ENCODE peak calls at places on chromosomes 1 and 21, in ten cellular contexts. U is GM13976; R is ovary; I is CD4-positive, alpha-beta T cell; C is HFFc6; F is AG09319; V is GM12878; P is progenitor cell of endocrine pancreas; E is tibial artery; B is prostate gland. Y is an unnamed sample.

GRCh38 chr1:67861856-67862516 is 28.7 kb upstream of the GNG12 start:
- DNase-seq in B (no peak), E (no peak), U (no peak), V (no peak), I (no peak), F (no peak), R (no peak), P (no peak), C (no peak), Y (no peak)

GRCh38 chr1:156555715-156556114 is 16.6 kb downstream of the IQGAP3 start:
- DNase-seq in U (no peak), E (no peak), B (no peak), R (no peak), P (no peak), F (no peak), C (no peak), V (no peak), I (no peak), Y (no peak)

GRCh38 chr1:186812560-186812959 is 16.2 kb upstream of the PLA2G4A start:
- DNase-seq in B (no peak), F (peak), U (no peak), R (no peak), C (peak), E (no peak), I (no peak), P (no peak), V (no peak), Y (peak)

GRCh38 chr1:21896652-21897532 is 40.2 kb downstream of the HSPG2 start:
- DNase-seq in U (no peak), E (peak), I (no peak), P (no peak), B (peak), C (no peak), R (peak), F (no peak), V (no peak), Y (no peak)

GRCh38 chr1:93374334-93375106 is 28.8 kb downstream of the DR1 start:
- DNase-seq in B (no peak), I (no peak), C (no peak), P (no peak), R (no peak), U (no peak), F (no peak), V (no peak), E (no peak), Y (no peak)

GRCh38 chr1:23194119-23194984 is 22.9 kb downstream of the HTR1D start:
- DNase-seq in C (peak), U (no peak), R (no peak), F (no peak), P (no peak), I (no peak), V (no peak), E (no peak), B (no peak), Y (peak)

GRCh38 chr1:112676543-112676942 is 2.1 kb downstream of the MOV10 start:
- DNase-seq in E (no peak), P (no peak), C (no peak), U (no peak), I (no peak), V (no peak), R (no peak), F (no peak), B (no peak), Y (no peak)

GRCh38 chr1:212035835-212036605 is 472 bp downstream of the DTL start:
- DNase-seq in F (no peak), R (no peak), V (no peak), B (no peak), C (no peak), U (no peak), P (no peak), I (no peak), E (no peak), Y (no peak)

GRCh38 chr1:198255783-198256182 is 99.0 kb downstream of the NEK7 start:
- DNase-seq in R (no peak), I (no peak), V (no peak), U (no peak), B (no peak), E (no peak), F (no peak), P (no peak), C (no peak), Y (no peak)

GRCh38 chr21:37554661-37555379 is 188.2 kb downstream of the DYRK1A start:
- DNase-seq in I (no peak), P (no peak), C (no peak), F (no peak), U (no peak), V (no peak), B (no peak), R (no peak), E (no peak), Y (no peak)

GRCh38 chr1:228087771-228088251 is 5.3 kb downstream of the ARF1 start:
- DNase-seq in E (peak), B (no peak), P (no peak), R (peak), I (no peak), F (peak), U (no peak), C (peak), V (no peak), Y (no peak)

GRCh38 chr1:8889103-8889846 is 10.8 kb upstream of the ENO1 start:
- DNase-seq in U (no peak), E (no peak), C (no peak), F (no peak), V (no peak), B (no peak), P (no peak), R (no peak), I (no peak), Y (no peak)

GRCh38 chr1:229947968-229948367 is 119.1 kb upstream of the GALNT2 start:
- DNase-seq in U (no peak), I (no peak), V (no peak), F (no peak), P (no peak), B (no peak), C (no peak), E (no peak), R (no peak), Y (no peak)

GRCh38 chr1:243260221-243260880 is 4.5 kb downstream of the SDCCAG8 start:
- DNase-seq in R (no peak), I (no peak), B (no peak), C (no peak), P (no peak), V (no peak), E (no peak), U (no peak), F (no peak), Y (no peak)

GRCh38 chr1:216114180-216114579 is 309.1 kb downstream of the USH2A start:
- DNase-seq in B (no peak), F (no peak), C (no peak), I (no peak), E (no peak), U (no peak), P (no peak), V (no peak), R (no peak), Y (no peak)

GRCh38 chr1:39407889-39408640 is 83.4 kb upstream of the BMP8A start:
- DNase-seq in F (no peak), P (no peak), B (no peak), R (no peak), I (no peak), U (no peak), C (no peak), E (no peak), V (no peak), Y (no peak)

GRCh38 chr1:23477359-23478144 is 6.4 kb downstream of the ASAP3 start:
- DNase-seq in F (no peak), U (no peak), B (no peak), R (no peak), V (no peak), P (no peak), C (no peak), I (no peak), E (no peak), Y (no peak)

GRCh38 chr1:105462308-105462707 is 1594.2 kb upstream of the PRMT6 start:
- DNase-seq in C (no peak), F (no peak), I (no peak), P (no peak), U (no peak), V (no peak), R (no peak), E (no peak), B (no peak), Y (no peak)

GRCh38 chr1:57887973-57888491 is 464.2 kb upstream of the DAB1 start:
- DNase-seq in F (no peak), C (no peak), U (no peak), B (no peak), V (no peak), R (no peak), P (no peak), I (no peak), E (no peak), Y (no peak)

GRCh38 chr21:25660233-25660632 is 21.2 kb downstream of the JAM2 start:
- DNase-seq in R (no peak), E (no peak), V (no peak), B (no peak), F (no peak), C (no peak), I (no peak), U (no peak), P (no peak), Y (no peak)

GRCh38 chr1:178232949-178233348 is 139.0 kb downstream of the RASAL2 start:
- DNase-seq in B (no peak), E (no peak), R (no peak), U (no peak), C (no peak), P (no peak), F (peak), V (no peak), I (no peak), Y (peak)

GRCh38 chr1:198669023-198669698 is 30.3 kb downstream of the PTPRC start:
- DNase-seq in R (no peak), V (peak), I (no peak), C (peak), E (no peak), U (no peak), F (peak), P (no peak), B (no peak), Y (peak)

GRCh38 chr21:37936010-37936785 is 19.9 kb upstream of the KCNJ6 start:
- DNase-seq in C (no peak), V (no peak), F (no peak), U (no peak), R (no peak), B (no peak), E (no peak), I (no peak), P (no peak), Y (no peak)

GRCh38 chr1:37926061-37926924 is 20.6 kb downstream of the INPP5B start:
- DNase-seq in E (no peak), P (no peak), B (no peak), R (no peak), F (no peak), I (no peak), U (peak), V (peak), C (no peak), Y (no peak)

GRCh38 chr21:26842976-26843911 is 2.0 kb downstream of the ADAMTS1 start:
- DNase-seq in F (peak), B (peak), V (no peak), E (peak), P (peak), U (no peak), R (peak), C (peak), I (no peak), Y (peak)

GRCh38 chr21:45283019-45283610 is 4.6 kb downstream of the POFUT2 start:
- DNase-seq in V (no peak), B (no peak), R (peak), I (no peak), C (no peak), E (peak), U (no peak), P (no peak), F (no peak), Y (no peak)

GRCh38 chr1:99546432-99547416 is 99.2 kb upstream of the PALMD start:
- DNase-seq in I (no peak), U (no peak), P (no peak), F (no peak), E (no peak), B (no peak), R (no peak), C (no peak), V (no peak), Y (no peak)

GRCh38 chr1:236083650-236084385 is 18.9 kb upstream of the NID1 start:
- DNase-seq in V (no peak), E (no peak), R (no peak), B (no peak), I (no peak), C (peak), F (no peak), U (no peak), P (no peak), Y (no peak)

GRCh38 chr1:208242829-208243521 is 1.2 kb downstream of the PLXNA2 start:
- DNase-seq in F (no peak), E (no peak), C (no peak), I (no peak), P (peak), V (no peak), B (no peak), U (peak), R (no peak), Y (no peak)

GRCh38 chr21:31728952-31729351 is 3.0 kb downstream of the SCAF4 start:
- DNase-seq in U (no peak), B (no peak), P (no peak), R (no peak), C (no peak), F (no peak), E (no peak), I (no peak), V (no peak), Y (no peak)

GRCh38 chr1:28580706-28581530 is 11.1 kb upstream of the RAB42 start:
- DNase-seq in R (peak), F (no peak), V (no peak), B (peak), I (no peak), U (peak), P (no peak), E (peak), C (peak), Y (no peak)

GRCh38 chr1:185059950-185060571 is 14.7 kb downstream of the RNF2 start:
- DNase-seq in B (no peak), U (no peak), F (no peak), E (no peak), I (no peak), C (no peak), R (no peak), V (no peak), P (no peak), Y (no peak)

GRCh38 chr21:35329940-35330670 is 281.0 kb upstream of the RUNX1 start:
- DNase-seq in P (no peak), V (no peak), E (no peak), B (no peak), R (no peak), C (no peak), F (no peak), U (no peak), I (no peak), Y (no peak)

GRCh38 chr1:161258439-161259386 is at the start of gene PCP4L1:
- DNase-seq in P (peak), F (no peak), E (no peak), C (peak), B (peak), R (peak), V (no peak), I (peak), U (peak), Y (no peak)

GRCh38 chr1:117290855-117291254 is 76.4 kb upstream of the MAN1A2 start:
- DNase-seq in V (no peak), E (no peak), I (no peak), F (no peak), P (no peak), R (no peak), C (no peak), U (no peak), B (no peak), Y (no peak)

GRCh38 chr1:28591708-28592313 is at the start of gene RAB42:
- DNase-seq in R (peak), C (no peak), F (no peak), P (no peak), E (peak), U (peak), V (no peak), I (no peak), B (no peak), Y (no peak)

GRCh38 chr21:15222711-15223110 is 157.9 kb upstream of the NRIP1 start:
- DNase-seq in E (no peak), B (no peak), P (no peak), R (no peak), F (no peak), V (no peak), I (no peak), U (no peak), C (no peak), Y (no peak)

GRCh38 chr1:178308438-178308837 is 188.3 kb downstream of the CLEC20A start:
- DNase-seq in P (no peak), B (no peak), V (no peak), U (no peak), I (no peak), R (no peak), C (no peak), F (no peak), E (no peak), Y (no peak)

GRCh38 chr21:26794597-26795397 is 50.4 kb downstream of the ADAMTS1 start:
- DNase-seq in U (no peak), V (no peak), R (no peak), B (no peak), C (no peak), F (no peak), E (no peak), P (no peak), I (no peak), Y (no peak)

DNA sequence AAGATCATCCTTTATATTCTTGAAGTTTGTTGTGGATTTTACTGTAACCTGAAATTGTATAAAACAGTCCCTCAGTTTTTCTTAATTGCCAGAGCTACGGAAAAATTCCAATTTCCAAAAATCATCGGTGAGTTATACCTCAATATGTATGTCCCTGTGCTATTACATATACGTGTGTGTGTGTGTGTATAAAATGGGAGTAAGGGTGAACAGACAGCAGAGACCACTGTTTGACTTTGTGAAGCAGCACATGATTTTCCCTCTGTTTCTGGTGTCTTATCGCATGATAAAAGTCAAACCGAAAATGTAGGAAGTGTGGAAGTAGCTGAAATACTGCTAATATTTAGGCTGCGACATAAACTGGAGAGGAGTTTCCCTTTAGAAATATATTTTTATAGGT is 1.2 kb downstream of the OR2T1 start:
- DNase-seq in E (no peak), B (no peak), I (no peak), C (no peak), P (no peak), R (no peak), F (no peak), U (no peak), V (peak), Y (no peak)
- TF ChIP-seq CTCF in E (no peak), B (no peak), I (no peak), C (no peak), P (no peak), R (no peak), F (no peak), U (no peak), V (peak), Y (no peak)

GRCh38 chr1:239349699-239350098 is 36.7 kb upstream of the CHRM3 start:
- DNase-seq in V (no peak), F (no peak), U (no peak), B (no peak), I (no peak), P (no peak), R (no peak), C (no peak), E (no peak), Y (no peak)

GRCh38 chr1:239348635-239349353 is 37.6 kb upstream of the CHRM3 start:
- DNase-seq in B (no peak), E (no peak), U (no peak), I (no peak), P (no peak), R (no peak), C (no peak), F (no peak), V (no peak), Y (no peak)

GRCh38 chr1:239357867-239358266 is 28.5 kb upstream of the CHRM3 start:
- DNase-seq in I (no peak), E (no peak), V (no peak), P (no peak), F (no peak), B (no peak), C (no peak), U (no peak), R (no peak), Y (no peak)

GRCh38 chr1:239353536-239353935 is 32.8 kb upstream of the CHRM3 start:
- DNase-seq in F (no peak), E (no peak), P (no peak), B (no peak), V (no peak), C (no peak), I (no peak), R (no peak), U (no peak), Y (no peak)

DNA sequence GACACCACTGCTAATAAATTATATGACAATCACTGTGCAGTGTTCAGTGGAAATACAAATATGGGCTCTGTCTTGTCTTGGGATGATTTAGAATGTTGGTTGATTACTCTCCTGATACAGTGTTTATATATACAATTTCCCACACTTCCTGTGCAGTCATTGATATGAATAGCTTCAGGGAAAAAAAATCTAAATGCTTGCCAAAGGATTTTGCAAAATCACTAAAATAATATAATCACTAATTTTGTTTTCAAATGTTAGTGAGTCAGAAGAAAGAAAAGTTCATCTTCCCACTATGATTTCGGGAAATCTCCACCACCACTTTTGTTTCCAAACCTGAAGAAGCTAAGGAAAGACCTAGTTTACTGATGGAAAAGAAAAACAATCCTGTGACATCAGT is 32.2 kb upstream of the CHRM3 start:
- DNase-seq in P (no peak), E (no peak), I (no peak), V (no peak), C (peak), R (no peak), U (no peak), B (no peak), F (no peak), Y (no peak)
- TF ChIP-seq CTCF in P (no peak), E (no peak), I (no peak), V (no peak), C (no peak), R (no peak), U (no peak), B (no peak), F (no peak), Y (no peak)

GRCh38 chr21:43775795-43776430 is at the start of gene CSTB:
- DNase-seq in C (peak), V (no peak), P (peak), B (peak), F (no peak), E (peak), R (peak), I (peak), U (peak), Y (no peak)
- TF ChIP-seq CTCF in C (no peak), V (no peak), P (peak), B (no peak), F (no peak), E (no peak), R (no peak), I (no peak), U (no peak), Y (no peak)

GRCh38 chr1:36675106-36675505 is 192.4 kb upstream of the CSF3R start:
- DNase-seq in F (no peak), B (no peak), E (no peak), C (no peak), V (no peak), R (no peak), P (no peak), U (no peak), I (no peak), Y (no peak)
- TF ChIP-seq CTCF in F (no peak), B (no peak), E (no peak), C (no peak), V (no peak), R (no peak), P (no peak), U (no peak), I (no peak), Y (no peak)

Y was measured in AG04450.